ENCODE peak calls at places on chromosomes 16 and 17, in ten cellular contexts. X is MM.1S; S is body of pancreas; G is left lung; L is brain microvascular endothelial cell; T is epithelial cell of esophagus; F is CD8-positive, alpha-beta memory T cell; Y is foreskin fibroblast; P is adrenal gland; B is Karpas-422. V is an unnamed sample.

GRCh38 chr17:49589556-49589885 is 13.8 kb downstream of the NXPH3 start:
- DNase-seq in G (no peak), S (no peak), L (no peak), X (no peak), F (no peak), Y (no peak), T (no peak), P (no peak), B (no peak), V (no peak)

GRCh38 chr16:66580605-66581209 is 1.4 kb downstream of the CMTM2 start:
- DNase-seq in T (peak; percentile 86), X (no peak), P (no peak), F (no peak), B (no peak), S (no peak), Y (peak; percentile 72), G (no peak), L (peak; percentile 60), V (peak; percentile 64)

GRCh38 chr17:10737168-10737622 is 7.4 kb upstream of the TMEM220 start:
- DNase-seq in F (no peak), S (peak; percentile 83), G (peak; percentile 78), X (peak; percentile 12), P (peak; percentile 80), B (peak; percentile 67), Y (peak; percentile 45), T (peak; percentile 66), L (peak; percentile 47), V (peak; percentile 21)

GRCh38 chr17:5783269-5783668 is 199.0 kb upstream of the NLRP1 start:
- DNase-seq in S (no peak), F (no peak), L (no peak), P (no peak), X (no peak), B (no peak), T (no peak), G (no peak), Y (no peak), V (no peak)

GRCh38 chr17:28290703-28291102 is 28.3 kb upstream of the TMEM97 start:
- DNase-seq in S (no peak), T (no peak), P (no peak), F (no peak), Y (no peak), X (no peak), L (no peak), B (no peak), G (no peak), V (no peak)

GRCh38 chr16:54135361-54136275 is 151.0 kb downstream of the IRX3 start:
- DNase-seq in Y (peak; percentile 40), B (no peak), F (no peak), T (peak; percentile 58), P (no peak), G (no peak), S (no peak), X (no peak), L (peak; percentile 40), V (peak; percentile 53)

GRCh38 chr17:76524598-76525512 is 12.7 kb downstream of the CYGB start:
- DNase-seq in G (no peak), L (no peak), B (no peak), P (peak; percentile 91), X (no peak), S (peak; percentile 81), T (peak; percentile 64), Y (peak; percentile 27), F (no peak), V (no peak)

GRCh38 chr16:82364690-82365089 is 194.7 kb upstream of the MPHOSPH6 start:
- DNase-seq in S (no peak), L (no peak), X (no peak), Y (no peak), P (no peak), F (no peak), G (no peak), T (no peak), B (no peak), V (no peak)

GRCh38 chr16:83113317-83113716 is 486.5 kb downstream of the CDH13 start:
- DNase-seq in S (no peak), G (no peak), T (peak; percentile 54), B (peak; percentile 85), Y (no peak), F (no peak), P (peak; percentile 32), L (peak; percentile 32), X (no peak), V (no peak)

GRCh38 chr16:24849641-24850040 is 3.9 kb downstream of the SLC5A11 start:
- DNase-seq in G (no peak), S (no peak), F (no peak), P (no peak), L (no peak), X (no peak), B (no peak), T (no peak), Y (no peak), V (no peak)

GRCh38 chr17:38870259-38871165 is 654 bp downstream of the LASP1 start:
- DNase-seq in S (peak; percentile 72), B (peak; percentile 91), P (peak; percentile 70), Y (peak; percentile 70), F (peak; percentile 64), G (peak; percentile 88), X (peak; percentile 75), L (no peak), T (peak; percentile 60), V (peak; percentile 53)

GRCh38 chr17:44177641-44178040 is 7.1 kb downstream of the ASB16 start:
- DNase-seq in L (no peak), T (no peak), G (no peak), B (no peak), Y (no peak), P (no peak), F (no peak), S (no peak), X (no peak), V (no peak)

GRCh38 chr16:19001788-19002187 is 18.1 kb downstream of the TMC7 start:
- DNase-seq in X (no peak), S (peak; percentile 20), P (no peak), F (no peak), Y (peak; percentile 65), L (no peak), B (no peak), T (peak; percentile 83), G (no peak), V (peak; percentile 99)

GRCh38 chr17:28916302-28916934 is 13.5 kb upstream of the DHRS13 start:
- DNase-seq in T (peak; percentile 60), P (peak; percentile 60), S (peak; percentile 53), Y (no peak), L (no peak), B (peak; percentile 73), F (peak; percentile 34), X (peak; percentile 47), G (no peak), V (no peak)

GRCh38 chr16:55039931-55040330 is 109.3 kb downstream of the IRX5 start:
- DNase-seq in F (no peak), T (no peak), X (no peak), S (no peak), L (no peak), P (no peak), B (no peak), G (no peak), Y (no peak), V (no peak)

GRCh38 chr16:69166946-69167930 is 19.7 kb upstream of the SNTB2 start:
- DNase-seq in G (no peak), X (no peak), Y (peak; percentile 48), S (no peak), P (no peak), L (peak; percentile 27), F (no peak), T (peak; percentile 67), B (no peak), V (peak; percentile 59)

GRCh38 chr17:73266796-73267195 is 5.1 kb upstream of the CPSF4L start:
- DNase-seq in X (no peak), F (no peak), G (no peak), S (no peak), L (no peak), B (no peak), Y (no peak), P (no peak), T (no peak), V (no peak)

DNA sequence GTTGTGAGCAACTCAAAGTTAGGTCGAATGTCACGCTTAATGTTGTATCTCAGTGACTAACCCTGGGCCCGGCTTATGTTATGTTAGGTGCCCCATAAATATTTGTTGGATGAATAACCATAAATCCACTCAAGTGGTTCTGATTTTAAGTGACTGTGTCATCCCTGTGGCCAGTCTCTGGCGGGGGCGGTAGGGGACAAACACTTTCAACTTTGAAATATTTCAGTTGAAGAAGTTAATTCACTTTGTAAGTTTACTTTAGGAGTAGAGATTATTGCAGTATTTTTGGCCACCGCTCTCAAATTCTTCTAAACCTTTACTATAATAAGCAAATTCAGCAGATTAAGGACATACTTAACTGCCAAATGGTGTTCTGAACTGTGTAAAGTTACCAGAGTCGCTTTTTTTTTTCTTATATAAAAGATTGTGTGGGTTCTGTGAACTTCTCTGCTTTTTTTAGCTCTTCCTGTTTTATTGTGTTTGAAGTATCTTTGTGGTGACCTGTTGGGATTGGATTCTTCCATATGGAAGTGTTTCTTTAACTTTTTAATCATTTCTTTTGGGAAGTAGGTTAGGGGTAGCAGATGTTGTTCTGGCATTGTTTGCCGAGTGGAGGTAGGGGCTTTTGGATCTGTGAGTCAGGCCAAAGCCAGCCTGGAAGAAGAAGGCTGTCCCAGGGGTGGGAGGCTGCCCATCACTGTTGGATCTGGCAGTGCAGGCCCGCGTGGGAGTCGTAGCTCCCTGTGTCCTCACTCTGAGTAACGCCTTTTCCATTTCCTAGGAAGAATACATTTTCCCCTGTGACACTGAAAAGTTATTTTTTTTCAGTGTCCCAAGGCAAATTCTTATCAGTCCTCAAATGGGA is 61.4 kb upstream of the TBX2 start:
- DNase-seq in L (peak; percentile 84), S (no peak), X (no peak), F (no peak), T (peak; percentile 56), P (no peak), G (no peak), B (no peak), Y (peak; percentile 93), V (peak; percentile 40)
- H3K4me3 ChIP-seq in L (no peak overlapping the region), S (no peak overlapping the region), X (no peak overlapping the region), F (no peak overlapping the region), T (no peak overlapping the region), P (no peak overlapping the region), G (no peak overlapping the region), B (no peak overlapping the region), Y (no peak overlapping the region), V (no peak overlapping the region)

GRCh38 chr17:66858182-66859083 is 23.5 kb downstream of the CACNG5 start:
- DNase-seq in T (no peak), L (no peak), B (no peak), P (no peak), S (no peak), X (no peak), G (no peak), Y (no peak), F (no peak), V (no peak)
- H3K4me3 ChIP-seq in T (no peak overlapping the region), L (no peak overlapping the region), B (no peak overlapping the region), P (no peak overlapping the region), S (no peak overlapping the region), X (no peak overlapping the region), G (no peak overlapping the region), Y (no peak overlapping the region), F (no peak overlapping the region), V (no peak overlapping the region)

GRCh38 chr17:63848834-63849689 is 6.6 kb upstream of the SMARCD2 start:
- DNase-seq in T (peak; percentile 95), B (peak; percentile 97), Y (peak; percentile 83), G (peak; percentile 92), S (peak; percentile 92), F (peak; percentile 92), P (peak; percentile 96), L (peak; percentile 86), X (peak; percentile 40), V (peak; percentile 88)
- H3K4me3 ChIP-seq in T (peak overlapping the region; percentile 40), B (no peak overlapping the region), Y (peak overlapping the region; percentile 31), G (peak overlapping the region; percentile 36), S (no peak overlapping the region), F (peak overlapping the region; percentile 42), P (no peak overlapping the region), L (peak overlapping the region; percentile 41), X (no peak overlapping the region), V (peak overlapping the region; percentile 36)

GRCh38 chr16:85906349-85906748 is 7.4 kb downstream of the IRF8 start:
- DNase-seq in G (no peak), X (no peak), S (peak; percentile 48), F (no peak), L (no peak), B (no peak), P (no peak), T (no peak), Y (no peak), V (no peak)
- H3K4me3 ChIP-seq in G (no peak overlapping the region), X (no peak overlapping the region), S (no peak overlapping the region), F (no peak overlapping the region), L (no peak overlapping the region), B (peak overlapping the region; percentile 81), P (no peak overlapping the region), T (no peak overlapping the region), Y (no peak overlapping the region), V (no peak overlapping the region)

V was measured in mammary epithelial cell.